ENCODE peak calls at places on chromosome X, in five cellular contexts. A, K, O, P and F are unnamed samples.

GRCh38 chrX:23554304-23554703 is 113.0 kb upstream of the PRDX4 start:
- DNase-seq in A (peak), K (peak), O (no peak), P (no peak), F (no peak)

GRCh38 chrX:105475801-105476200 is 255.3 kb upstream of the TEX13A start:
- DNase-seq in A (no peak), K (no peak), O (no peak), P (no peak), F (no peak)

GRCh38 chrX:104166735-104167436 is 633 bp downstream of the FAM199X start:
- DNase-seq in A (no peak), K (no peak), O (peak), P (no peak), F (no peak)

GRCh38 chrX:70535198-70535597 is 90.6 kb downstream of the DLG3 start:
- DNase-seq in A (no peak), K (no peak), O (no peak), P (no peak), F (no peak)

GRCh38 chrX:13420545-13421183 is 100.8 kb upstream of the ATXN3L start:
- DNase-seq in A (no peak), K (no peak), O (no peak), P (no peak), F (no peak)

GRCh38 chrX:69127466-69127865 is 37.8 kb downstream of the PJA1 start:
- DNase-seq in A (no peak), K (no peak), O (no peak), P (no peak), F (no peak)

GRCh38 chrX:115226929-115227328 is 7.0 kb downstream of the LRCH2 start:
- DNase-seq in A (peak), K (peak), O (no peak), P (no peak), F (no peak)

GRCh38 chrX:39203427-39203826 is 402.2 kb downstream of the MID1IP1 start:
- DNase-seq in A (no peak), K (no peak), O (no peak), P (no peak), F (no peak)

GRCh38 chrX:140526138-140526537 is 21.3 kb upstream of the SOX3 start:
- DNase-seq in A (no peak), K (no peak), O (no peak), P (no peak), F (no peak)

GRCh38 chrX:54415534-54416350 is 24.5 kb upstream of the TSR2 start:
- DNase-seq in A (no peak), K (no peak), O (no peak), P (no peak), F (no peak)

GRCh38 chrX:123835661-123836371 is 24.0 kb upstream of the XIAP start:
- DNase-seq in A (peak), K (peak), O (no peak), P (no peak), F (peak)

GRCh38 chrX:25010784-25011588 is 4.8 kb downstream of the ARX start:
- DNase-seq in A (no peak), K (no peak), O (no peak), P (no peak), F (no peak)

GRCh38 chrX:154068560-154068959 is 29.0 kb downstream of the MECP2 start:
- DNase-seq in A (no peak), K (no peak), O (no peak), P (no peak), F (no peak)

GRCh38 chrX:34879361-34879760 is 63.2 kb upstream of the FAM47B start:
- DNase-seq in A (no peak), K (no peak), O (no peak), P (no peak), F (no peak)

GRCh38 chrX:43557792-43558191 is 98.3 kb upstream of the MAOA start:
- DNase-seq in A (peak), K (peak), O (peak), P (peak), F (peak)

GRCh38 chrX:55342533-55343501 is 78.1 kb upstream of the PAGE3 start:
- DNase-seq in A (no peak), K (no peak), O (no peak), P (peak), F (peak)

GRCh38 chrX:153775631-153776595 is 4.9 kb upstream of the SRPK3 start:
- DNase-seq in A (no peak), K (no peak), O (no peak), P (no peak), F (no peak)

GRCh38 chrX:115592997-115593734 is 32.2 kb downstream of the PLS3 start:
- DNase-seq in A (no peak), K (no peak), O (no peak), P (no peak), F (peak)

GRCh38 chrX:5646818-5647217 is 581.8 kb downstream of the NLGN4X start:
- DNase-seq in A (no peak), K (no peak), O (no peak), P (no peak), F (no peak)

GRCh38 chrX:149950681-149951080 is 12.4 kb upstream of the EOLA2 start:
- DNase-seq in A (peak), K (peak), O (no peak), P (no peak), F (peak)

GRCh38 chrX:24260827-24261550 is 52.9 kb downstream of the SUPT20HL2 start:
- DNase-seq in A (peak), K (no peak), O (no peak), P (no peak), F (peak)

GRCh38 chrX:99602107-99602506 is 808.0 kb downstream of the PCDH19 start:
- DNase-seq in A (no peak), K (no peak), O (no peak), P (no peak), F (no peak)

GRCh38 chrX:3345281-3346081 is 971 bp downstream of the MXRA5 start:
- DNase-seq in A (no peak), K (no peak), O (peak), P (no peak), F (no peak)